ENCODE peak calls at places on chromosome 1, in five cellular contexts. V is DND-41, C is PC-3, B is fibroblast of lung, E is hepatocyte. T is an unnamed sample.
A peak's percentile ranks its signal among the peaks of the same experiment; 100 is the strongest.

GRCh38 chr1:8944006-8944405 is 1.7 kb upstream of the CA6 start:
- DNase-seq in V (no peak), C (no peak), B (no peak), E (no peak), T (peak; percentile 85)

GRCh38 chr1:109630081-109630880 is 10.6 kb downstream of the AMPD2 start:
- DNase-seq in V (peak; percentile 42), C (no peak), B (no peak), E (no peak), T (no peak)

GRCh38 chr1:181369416-181369815 is 113.9 kb upstream of the CACNA1E start:
- DNase-seq in V (no peak), C (no peak), B (no peak), E (no peak), T (no peak)

GRCh38 chr1:225735252-225736149 is 42.1 kb upstream of the SRP9 start:
- DNase-seq in V (no peak), C (peak; percentile 95), B (peak; percentile 98), E (peak; percentile 78), T (peak; percentile 64)

GRCh38 chr1:226697151-226697575 is 41.9 kb downstream of the ITPKB start:
- DNase-seq in V (no peak), C (peak; percentile 97), B (peak; percentile 82), E (peak; percentile 37), T (no peak)

GRCh38 chr1:54931275-54931805 is 44.3 kb upstream of the DHCR24 start:
- DNase-seq in V (no peak), C (no peak), B (no peak), E (no peak), T (no peak)

GRCh38 chr1:60571811-60572210 is 498.2 kb upstream of the C1orf87 start:
- DNase-seq in V (no peak), C (peak; percentile 70), B (peak; percentile 76), E (no peak), T (no peak)

GRCh38 chr1:86233406-86233805 is 76.8 kb upstream of the COL24A1 start:
- DNase-seq in V (no peak), C (no peak), B (no peak), E (no peak), T (no peak)

GRCh38 chr1:61337471-61337870 is 255.1 kb downstream of the NFIA start:
- DNase-seq in V (no peak), C (no peak), B (no peak), E (peak; percentile 19), T (no peak)

GRCh38 chr1:204130178-204130577 is 21.7 kb downstream of the ETNK2 start:
- DNase-seq in V (no peak), C (peak; percentile 51), B (no peak), E (no peak), T (no peak)

DNA sequence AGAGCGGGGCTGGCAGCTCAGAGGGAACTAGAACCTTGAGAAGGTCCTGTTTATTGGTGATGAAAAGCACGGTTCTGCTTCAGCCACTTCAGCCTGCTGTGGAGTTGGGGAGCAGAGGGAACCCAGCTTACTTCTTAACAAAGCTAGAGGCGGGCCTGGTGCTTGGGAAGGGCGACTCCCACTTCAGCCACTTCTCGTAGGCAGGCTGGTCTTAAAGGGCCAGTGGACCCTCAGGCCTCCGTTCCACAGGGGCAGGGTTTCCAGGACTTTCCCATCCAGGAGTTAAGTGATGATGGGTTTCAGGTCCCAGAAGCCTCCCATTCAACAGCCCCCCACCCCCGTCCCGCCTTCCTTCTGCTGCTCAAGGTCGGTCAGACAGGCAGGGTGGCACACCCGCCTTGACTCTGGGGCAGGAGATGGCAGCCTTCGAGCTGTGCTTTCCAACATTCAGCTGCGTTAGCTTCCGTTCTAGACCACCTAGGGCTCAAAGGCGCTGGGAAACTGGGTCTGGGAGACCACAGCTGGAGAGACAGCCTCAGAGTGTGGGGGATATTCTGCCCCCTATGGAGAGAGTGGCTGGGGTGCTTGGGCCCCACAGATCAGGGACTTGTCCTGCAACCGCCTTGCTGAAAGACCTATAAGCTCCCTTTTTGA is 3.4 kb downstream of the RUNX3 start:
- DNase-seq in V (no peak), C (no peak), B (no peak), E (peak; percentile 37), T (peak; percentile 19)
- H3K4me3 ChIP-seq in V (no peak overlapping the region), C (no peak overlapping the region), B (peak overlapping the region; percentile 6), E (no peak overlapping the region), T (no peak overlapping the region)

DNA sequence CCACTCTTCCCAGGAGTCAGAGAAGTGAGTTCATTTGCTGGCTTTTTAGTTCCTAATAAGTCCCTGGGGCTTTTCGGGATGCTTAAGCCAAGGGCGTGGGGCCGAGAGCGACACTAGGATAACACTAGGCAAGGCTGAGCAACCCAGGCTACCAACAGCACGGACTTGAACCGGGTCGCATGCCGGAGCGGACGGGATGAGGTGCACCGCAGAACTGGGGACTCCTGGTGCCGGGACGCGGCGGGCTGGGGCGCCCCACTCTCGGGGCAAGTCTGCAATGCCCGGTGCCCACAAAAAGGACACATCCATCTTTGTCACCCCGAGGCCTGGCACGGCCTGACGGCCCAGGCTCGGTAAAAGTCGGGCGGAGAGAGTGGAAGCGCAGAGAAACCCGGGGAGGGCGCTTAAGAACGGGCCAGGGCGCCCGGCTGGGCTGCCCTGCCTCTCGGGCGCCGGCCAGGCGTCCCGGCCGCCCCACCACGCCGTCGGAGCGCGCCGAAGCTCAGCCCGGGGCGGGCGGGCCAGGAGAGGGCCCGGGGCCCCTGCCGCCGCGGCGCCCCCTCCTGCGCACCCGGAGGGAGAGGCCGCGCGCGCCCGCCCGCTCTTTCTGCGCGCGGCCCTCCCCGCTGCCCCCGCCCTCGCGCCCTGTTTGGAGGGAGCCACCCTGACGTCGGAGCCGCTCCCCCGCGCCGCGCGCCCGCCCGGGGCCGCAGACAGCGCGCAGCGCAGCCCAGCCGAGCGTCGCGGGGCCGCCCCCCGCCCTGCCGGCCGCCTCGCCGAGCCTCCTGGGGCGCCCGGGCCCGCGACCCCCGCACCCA is at the start of gene NBL1:
- DNase-seq in V (no peak), C (peak; percentile 62), B (peak; percentile 69), E (peak; percentile 80), T (peak; percentile 76)
- TF ChIP-seq EZH2 in V (no peak), C (no peak), B (no peak), E (no peak), T (no peak)

GRCh38 chr1:234898455-234899033 is 230.1 kb downstream of the TOMM20 start:
- DNase-seq in V (no peak), C (no peak), B (no peak), E (no peak), T (no peak)
- H3K27ac ChIP-seq in V (no peak overlapping the region), C (peak overlapping the region; percentile 23), B (no peak overlapping the region), E (peak overlapping the region; percentile 95), T (no peak overlapping the region)

GRCh38 chr1:206556047-206556747 is 48.9 kb downstream of the RASSF5 start:
- DNase-seq in V (no peak), C (peak; percentile 42), B (no peak), E (no peak), T (no peak)
- H3K4me3 ChIP-seq in V (no peak overlapping the region), C (peak overlapping the region; percentile 78), B (no peak overlapping the region), E (no peak overlapping the region), T (peak overlapping the region; percentile 58)

GRCh38 chr1:88126467-88126866 is 557.6 kb upstream of the PKN2 start:
- DNase-seq in V (no peak), C (no peak), B (no peak), E (no peak), T (no peak)

GRCh38 chr1:88124614-88125013 is 559.5 kb upstream of the PKN2 start:
- DNase-seq in V (no peak), C (no peak), B (no peak), E (no peak), T (no peak)
- TF ChIP-seq EZH2 in V (no peak), C (no peak), B (no peak), E (no peak), T (no peak)

T was measured in A673.